ENCODE peak calls at places on chromosome 13, in six cellular contexts. One of them, this sample, is unnamed.

GRCh38 chr13:88281846-88282245 is 610.7 kb downstream of the SLITRK5 start:
- DNase-seq in EH: no peak
- DNase-seq in stimulated activated CD4-positive, alpha-beta T cell treated with anti-CD3 and anti-CD28 coated beads, TNF-alpha, amount 100 ng/mL, for 4 hours: no peak
- DNase-seq in Daoy: no peak
- DNase-seq in activated CD4-positive, alpha-beta T cell treated with anti-CD3 and anti-CD28 coated beads for 1 hour: no peak
- DNase-seq in GM20000: no peak
- DNase-seq in this sample: no peak

GRCh38 chr13:46622918-46623256 is 69.9 kb downstream of the LRCH1 start:
- DNase-seq in EH: peak
- DNase-seq in stimulated activated CD4-positive, alpha-beta T cell treated with anti-CD3 and anti-CD28 coated beads, TNF-alpha, amount 100 ng/mL, for 4 hours: no peak
- DNase-seq in Daoy: peak
- DNase-seq in activated CD4-positive, alpha-beta T cell treated with anti-CD3 and anti-CD28 coated beads for 1 hour: no peak
- DNase-seq in GM20000: no peak
- DNase-seq in this sample: no peak

GRCh38 chr13:43963726-43964125 is 84.0 kb downstream of the LACC1 start:
- DNase-seq in EH: peak
- DNase-seq in stimulated activated CD4-positive, alpha-beta T cell treated with anti-CD3 and anti-CD28 coated beads, TNF-alpha, amount 100 ng/mL, for 4 hours: no peak
- DNase-seq in Daoy: no peak
- DNase-seq in activated CD4-positive, alpha-beta T cell treated with anti-CD3 and anti-CD28 coated beads for 1 hour: no peak
- DNase-seq in GM20000: peak
- DNase-seq in this sample: no peak

GRCh38 chr13:114019367-114019766 is 45.5 kb upstream of the C13orf46 start:
- DNase-seq in EH: peak
- DNase-seq in stimulated activated CD4-positive, alpha-beta T cell treated with anti-CD3 and anti-CD28 coated beads, TNF-alpha, amount 100 ng/mL, for 4 hours: no peak
- DNase-seq in Daoy: peak
- DNase-seq in activated CD4-positive, alpha-beta T cell treated with anti-CD3 and anti-CD28 coated beads for 1 hour: peak
- DNase-seq in GM20000: no peak
- DNase-seq in this sample: no peak

GRCh38 chr13:76937416-76937815 is 10.9 kb upstream of the ACOD1 start:
- DNase-seq in EH: peak
- DNase-seq in stimulated activated CD4-positive, alpha-beta T cell treated with anti-CD3 and anti-CD28 coated beads, TNF-alpha, amount 100 ng/mL, for 4 hours: no peak
- DNase-seq in Daoy: peak
- DNase-seq in activated CD4-positive, alpha-beta T cell treated with anti-CD3 and anti-CD28 coated beads for 1 hour: no peak
- DNase-seq in GM20000: no peak
- DNase-seq in this sample: no peak

GRCh38 chr13:40440990-40441820 is 225.2 kb downstream of the FOXO1 start:
- DNase-seq in EH: no peak
- DNase-seq in stimulated activated CD4-positive, alpha-beta T cell treated with anti-CD3 and anti-CD28 coated beads, TNF-alpha, amount 100 ng/mL, for 4 hours: no peak
- DNase-seq in Daoy: peak
- DNase-seq in activated CD4-positive, alpha-beta T cell treated with anti-CD3 and anti-CD28 coated beads for 1 hour: no peak
- DNase-seq in GM20000: no peak
- DNase-seq in this sample: peak

GRCh38 chr13:42497798-42498197 is 76.2 kb upstream of the TNFSF11 start:
- DNase-seq in EH: no peak
- DNase-seq in stimulated activated CD4-positive, alpha-beta T cell treated with anti-CD3 and anti-CD28 coated beads, TNF-alpha, amount 100 ng/mL, for 4 hours: no peak
- DNase-seq in Daoy: peak
- DNase-seq in activated CD4-positive, alpha-beta T cell treated with anti-CD3 and anti-CD28 coated beads for 1 hour: no peak
- DNase-seq in GM20000: peak
- DNase-seq in this sample: no peak

GRCh38 chr13:36872621-36873020 is 47.4 kb downstream of the SMAD9 start:
- DNase-seq in EH: no peak
- DNase-seq in stimulated activated CD4-positive, alpha-beta T cell treated with anti-CD3 and anti-CD28 coated beads, TNF-alpha, amount 100 ng/mL, for 4 hours: no peak
- DNase-seq in Daoy: no peak
- DNase-seq in activated CD4-positive, alpha-beta T cell treated with anti-CD3 and anti-CD28 coated beads for 1 hour: no peak
- DNase-seq in GM20000: no peak
- DNase-seq in this sample: no peak

GRCh38 chr13:63855457-63856118 is 2439.9 kb upstream of the PCDH20 start:
- DNase-seq in EH: no peak
- DNase-seq in stimulated activated CD4-positive, alpha-beta T cell treated with anti-CD3 and anti-CD28 coated beads, TNF-alpha, amount 100 ng/mL, for 4 hours: no peak
- DNase-seq in Daoy: no peak
- DNase-seq in activated CD4-positive, alpha-beta T cell treated with anti-CD3 and anti-CD28 coated beads for 1 hour: no peak
- DNase-seq in GM20000: no peak
- DNase-seq in this sample: no peak

GRCh38 chr13:61362522-61362921 is 53.1 kb downstream of the PCDH20 start:
- DNase-seq in EH: no peak
- DNase-seq in stimulated activated CD4-positive, alpha-beta T cell treated with anti-CD3 and anti-CD28 coated beads, TNF-alpha, amount 100 ng/mL, for 4 hours: no peak
- DNase-seq in Daoy: no peak
- DNase-seq in activated CD4-positive, alpha-beta T cell treated with anti-CD3 and anti-CD28 coated beads for 1 hour: no peak
- DNase-seq in GM20000: no peak
- DNase-seq in this sample: no peak

GRCh38 chr13:71618154-71618553 is 248.8 kb downstream of the DACH1 start:
- DNase-seq in EH: no peak
- DNase-seq in stimulated activated CD4-positive, alpha-beta T cell treated with anti-CD3 and anti-CD28 coated beads, TNF-alpha, amount 100 ng/mL, for 4 hours: no peak
- DNase-seq in Daoy: no peak
- DNase-seq in activated CD4-positive, alpha-beta T cell treated with anti-CD3 and anti-CD28 coated beads for 1 hour: no peak
- DNase-seq in GM20000: no peak
- DNase-seq in this sample: no peak

GRCh38 chr13:105278797-105279425 is 1256.6 kb downstream of the EFNB2 start:
- DNase-seq in EH: no peak
- DNase-seq in stimulated activated CD4-positive, alpha-beta T cell treated with anti-CD3 and anti-CD28 coated beads, TNF-alpha, amount 100 ng/mL, for 4 hours: no peak
- DNase-seq in Daoy: no peak
- DNase-seq in activated CD4-positive, alpha-beta T cell treated with anti-CD3 and anti-CD28 coated beads for 1 hour: no peak
- DNase-seq in GM20000: no peak
- DNase-seq in this sample: no peak

GRCh38 chr13:53123536-53123935 is 94.9 kb downstream of the OLFM4 start:
- DNase-seq in EH: no peak
- DNase-seq in stimulated activated CD4-positive, alpha-beta T cell treated with anti-CD3 and anti-CD28 coated beads, TNF-alpha, amount 100 ng/mL, for 4 hours: no peak
- DNase-seq in Daoy: no peak
- DNase-seq in activated CD4-positive, alpha-beta T cell treated with anti-CD3 and anti-CD28 coated beads for 1 hour: no peak
- DNase-seq in GM20000: no peak
- DNase-seq in this sample: no peak

GRCh38 chr13:79352107-79352506 is 53.9 kb downstream of the RBM26 start:
- DNase-seq in EH: peak
- DNase-seq in stimulated activated CD4-positive, alpha-beta T cell treated with anti-CD3 and anti-CD28 coated beads, TNF-alpha, amount 100 ng/mL, for 4 hours: no peak
- DNase-seq in Daoy: no peak
- DNase-seq in activated CD4-positive, alpha-beta T cell treated with anti-CD3 and anti-CD28 coated beads for 1 hour: no peak
- DNase-seq in GM20000: no peak
- DNase-seq in this sample: no peak

GRCh38 chr13:113528101-113528797 is 37.7 kb upstream of the DCUN1D2 start:
- DNase-seq in EH: no peak
- DNase-seq in stimulated activated CD4-positive, alpha-beta T cell treated with anti-CD3 and anti-CD28 coated beads, TNF-alpha, amount 100 ng/mL, for 4 hours: no peak
- DNase-seq in Daoy: no peak
- DNase-seq in activated CD4-positive, alpha-beta T cell treated with anti-CD3 and anti-CD28 coated beads for 1 hour: no peak
- DNase-seq in GM20000: peak
- DNase-seq in this sample: peak

GRCh38 chr13:39864221-39864620 is 208.8 kb downstream of the COG6 start:
- DNase-seq in EH: no peak
- DNase-seq in stimulated activated CD4-positive, alpha-beta T cell treated with anti-CD3 and anti-CD28 coated beads, TNF-alpha, amount 100 ng/mL, for 4 hours: no peak
- DNase-seq in Daoy: no peak
- DNase-seq in activated CD4-positive, alpha-beta T cell treated with anti-CD3 and anti-CD28 coated beads for 1 hour: no peak
- DNase-seq in GM20000: no peak
- DNase-seq in this sample: no peak

GRCh38 chr13:20221772-20222171 is 10.3 kb downstream of the GJB6 start:
- DNase-seq in EH: no peak
- DNase-seq in stimulated activated CD4-positive, alpha-beta T cell treated with anti-CD3 and anti-CD28 coated beads, TNF-alpha, amount 100 ng/mL, for 4 hours: no peak
- DNase-seq in Daoy: no peak
- DNase-seq in activated CD4-positive, alpha-beta T cell treated with anti-CD3 and anti-CD28 coated beads for 1 hour: no peak
- DNase-seq in GM20000: no peak
- DNase-seq in this sample: no peak